ENCODE peak calls at places on chromosome 12, in four cellular contexts. D, J, N and A are unnamed samples.

GRCh38 chr12:131458931-131459575 is 251.8 kb upstream of the SFSWAP start:
- DNase-seq in D (no peak), J (no peak), N (no peak), A (no peak)

GRCh38 chr12:2395352-2395977 is 342.7 kb downstream of the CACNA1C start:
- DNase-seq in D (peak), J (no peak), N (peak), A (peak)

GRCh38 chr12:85627584-85627983 is 208.6 kb downstream of the RASSF9 start:
- DNase-seq in D (no peak), J (no peak), N (no peak), A (no peak)

GRCh38 chr12:4587108-4587507 is 25.1 kb downstream of the DYRK4 start:
- DNase-seq in D (no peak), J (no peak), N (no peak), A (no peak)

GRCh38 chr12:49609875-49610154 is 4.4 kb upstream of the FAM186B start:
- DNase-seq in D (no peak), J (no peak), N (no peak), A (peak)

GRCh38 chr12:71060426-71060825 is 97.4 kb downstream of the TSPAN8 start:
- DNase-seq in D (no peak), J (no peak), N (no peak), A (no peak)

GRCh38 chr12:123942277-123942653 is 30.4 kb downstream of the CCDC92 start:
- DNase-seq in D (no peak), J (no peak), N (no peak), A (no peak)

GRCh38 chr12:68373836-68374314 is 41.7 kb upstream of the MDM1 start:
- DNase-seq in D (no peak), J (no peak), N (no peak), A (no peak)

GRCh38 chr12:113796852-113797534 is 169.1 kb downstream of the RBM19 start:
- DNase-seq in D (no peak), J (no peak), N (no peak), A (no peak)

GRCh38 chr12:78229491-78230209 is 399.0 kb downstream of the NAV3 start:
- DNase-seq in D (no peak), J (no peak), N (peak), A (peak)

GRCh38 chr12:95836185-95836609 is 22.6 kb upstream of the SNRPF start:
- DNase-seq in D (no peak), J (peak), N (no peak), A (no peak)

GRCh38 chr12:117587646-117588287 is 226.3 kb upstream of the NOS1 start:
- DNase-seq in D (peak), J (peak), N (peak), A (peak)

GRCh38 chr12:57904848-57905811 is 36.2 kb upstream of the ATP23 start:
- DNase-seq in D (peak), J (peak), N (peak), A (peak)